ENCODE peak calls at places on chromosomes 13 and 19, in eight cellular contexts. I is HL-60, P is MCF 10A, E is fibroblast of lung, U is IMR-90, T is HFF-Myc, Q is AG09309, B is heart right ventricle. J is an unnamed sample.

GRCh38 chr13:82739881-82740280 is 1142.4 kb downstream of the SLITRK1 start:
- DNase-seq in I (no peak), P (peak), E (no peak), U (peak), T (no peak), Q (no peak), B (no peak), J (no peak)

GRCh38 chr19:47700934-47701716 is 12.1 kb upstream of the EHD2 start:
- DNase-seq in I (no peak), P (no peak), E (no peak), U (no peak), T (no peak), Q (no peak), B (no peak), J (no peak)

GRCh38 chr13:41848435-41849255 is 112.3 kb downstream of the VWA8 start:
- DNase-seq in I (no peak), P (no peak), E (peak), U (peak), T (no peak), Q (no peak), B (no peak), J (no peak)

GRCh38 chr13:93462151-93462550 is 235.5 kb downstream of the GPC6 start:
- DNase-seq in I (no peak), P (no peak), E (no peak), U (no peak), T (no peak), Q (no peak), B (no peak), J (no peak)

GRCh38 chr13:95880346-95880745 is 172.9 kb downstream of the UGGT2 start:
- DNase-seq in I (no peak), P (no peak), E (peak), U (peak), T (no peak), Q (no peak), B (no peak), J (no peak)

GRCh38 chr13:31172001-31172400 is 10.3 kb upstream of the HSPH1 start:
- DNase-seq in I (no peak), P (peak), E (peak), U (peak), T (no peak), Q (no peak), B (no peak), J (no peak)

GRCh38 chr19:50300814-50301606 is 28.2 kb downstream of the KCNC3 start:
- DNase-seq in I (no peak), P (peak), E (peak), U (peak), T (peak), Q (peak), B (no peak), J (no peak)

GRCh38 chr13:98214008-98214643 is 37.1 kb upstream of the RNF113B start:
- DNase-seq in I (no peak), P (no peak), E (peak), U (peak), T (peak), Q (no peak), B (peak), J (no peak)

GRCh38 chr13:113840541-113841354 is 23.1 kb downstream of the GAS6 start:
- DNase-seq in I (no peak), P (no peak), E (no peak), U (no peak), T (no peak), Q (no peak), B (no peak), J (no peak)

GRCh38 chr13:50244913-50245574 is 229.8 kb downstream of the KCNRG start:
- DNase-seq in I (peak), P (peak), E (peak), U (peak), T (peak), Q (peak), B (no peak), J (no peak)

GRCh38 chr13:112885242-112885781 is 83.7 kb upstream of the MCF2L start:
- DNase-seq in I (no peak), P (no peak), E (no peak), U (no peak), T (no peak), Q (no peak), B (no peak), J (no peak)

GRCh38 chr13:33612641-33613638 is 205.0 kb upstream of the RFC3 start:
- DNase-seq in I (no peak), P (no peak), E (no peak), U (no peak), T (no peak), Q (no peak), B (no peak), J (no peak)

GRCh38 chr13:76049397-76049746 is 413.2 kb downstream of the LMO7 start:
- DNase-seq in I (no peak), P (no peak), E (no peak), U (no peak), T (no peak), Q (no peak), B (no peak), J (no peak)

GRCh38 chr19:40650749-40651305 is 39.6 kb downstream of the NUMBL start:
- DNase-seq in I (no peak), P (no peak), E (peak), U (peak), T (peak), Q (peak), B (peak), J (no peak)

GRCh38 chr19:3504723-3505122 is 1.4 kb upstream of the FZR1 start:
- DNase-seq in I (no peak), P (no peak), E (no peak), U (no peak), T (no peak), Q (no peak), B (no peak), J (no peak)

GRCh38 chr19:17772172-17772571 is 20.9 kb downstream of the FCHO1 start:
- DNase-seq in I (no peak), P (peak), E (peak), U (peak), T (no peak), Q (no peak), B (no peak), J (no peak)

GRCh38 chr13:99981115-99982020 is at the start of gene ZIC2:
- DNase-seq in I (no peak), P (peak), E (peak), U (no peak), T (no peak), Q (no peak), B (no peak), J (no peak)

GRCh38 chr13:107834717-107835116 is 380.6 kb downstream of the LIG4 start:
- DNase-seq in I (no peak), P (no peak), E (peak), U (peak), T (no peak), Q (no peak), B (no peak), J (no peak)

GRCh38 chr19:9914001-9914314 is 22.4 kb downstream of the OLFM2 start:
- DNase-seq in I (no peak), P (no peak), E (no peak), U (no peak), T (no peak), Q (no peak), B (no peak), J (no peak)

GRCh38 chr19:9916719-9917118 is 19.6 kb downstream of the OLFM2 start:
- DNase-seq in I (no peak), P (no peak), E (no peak), U (no peak), T (no peak), Q (no peak), B (no peak), J (no peak)

GRCh38 chr19:9912551-9913236 is 23.6 kb downstream of the OLFM2 start:
- DNase-seq in I (no peak), P (no peak), E (no peak), U (no peak), T (no peak), Q (no peak), B (no peak), J (no peak)

GRCh38 chr19:9913237-9914000 is 22.9 kb downstream of the OLFM2 start:
- DNase-seq in I (no peak), P (no peak), E (no peak), U (no peak), T (no peak), Q (no peak), B (no peak), J (no peak)

GRCh38 chr19:9914315-9915207 is 21.8 kb downstream of the OLFM2 start:
- DNase-seq in I (peak), P (peak), E (peak), U (peak), T (peak), Q (no peak), B (peak), J (no peak)
- TF ChIP-seq CTCF in I (no peak), P (peak), E (peak), U (peak), T (peak), Q (peak), B (peak), J (peak)

GRCh38 chr19:32345261-32346207 is at the start of gene ZNF507:
- DNase-seq in I (peak), P (peak), E (peak), U (peak), T (no peak), Q (no peak), B (peak), J (no peak)
- TF ChIP-seq CTCF in I (no peak), P (no peak), E (no peak), U (peak), T (no peak), Q (no peak), B (peak), J (peak)

GRCh38 chr19:10078329-10078728 is 7.8 kb upstream of the SHFL start:
- DNase-seq in I (no peak), P (no peak), E (no peak), U (no peak), T (no peak), Q (no peak), B (no peak), J (no peak)

GRCh38 chr19:10079031-10079453 is 7.1 kb upstream of the SHFL start:
- DNase-seq in I (no peak), P (peak), E (no peak), U (no peak), T (no peak), Q (no peak), B (no peak), J (no peak)

GRCh38 chr19:10076535-10076934 is 9.6 kb upstream of the SHFL start:
- DNase-seq in I (no peak), P (no peak), E (no peak), U (no peak), T (no peak), Q (no peak), B (no peak), J (no peak)

GRCh38 chr19:10070730-10071446 is 15.2 kb upstream of the SHFL start:
- DNase-seq in I (no peak), P (no peak), E (no peak), U (no peak), T (no peak), Q (no peak), B (no peak), J (no peak)

GRCh38 chr19:10074153-10074552 is 12.0 kb upstream of the SHFL start:
- DNase-seq in I (no peak), P (peak), E (no peak), U (peak), T (no peak), Q (no peak), B (no peak), J (no peak)
- TF ChIP-seq CTCF in I (peak), P (peak), E (peak), U (peak), T (peak), Q (peak), B (no peak), J (peak)

GRCh38 chr19:55866521-55866920 is 30.2 kb downstream of the NLRP4 start:
- DNase-seq in I (no peak), P (no peak), E (no peak), U (no peak), T (no peak), Q (no peak), B (no peak), J (no peak)
- TF ChIP-seq CTCF in I (no peak), P (no peak), E (no peak), U (no peak), T (no peak), Q (no peak), B (no peak), J (no peak)

DNA sequence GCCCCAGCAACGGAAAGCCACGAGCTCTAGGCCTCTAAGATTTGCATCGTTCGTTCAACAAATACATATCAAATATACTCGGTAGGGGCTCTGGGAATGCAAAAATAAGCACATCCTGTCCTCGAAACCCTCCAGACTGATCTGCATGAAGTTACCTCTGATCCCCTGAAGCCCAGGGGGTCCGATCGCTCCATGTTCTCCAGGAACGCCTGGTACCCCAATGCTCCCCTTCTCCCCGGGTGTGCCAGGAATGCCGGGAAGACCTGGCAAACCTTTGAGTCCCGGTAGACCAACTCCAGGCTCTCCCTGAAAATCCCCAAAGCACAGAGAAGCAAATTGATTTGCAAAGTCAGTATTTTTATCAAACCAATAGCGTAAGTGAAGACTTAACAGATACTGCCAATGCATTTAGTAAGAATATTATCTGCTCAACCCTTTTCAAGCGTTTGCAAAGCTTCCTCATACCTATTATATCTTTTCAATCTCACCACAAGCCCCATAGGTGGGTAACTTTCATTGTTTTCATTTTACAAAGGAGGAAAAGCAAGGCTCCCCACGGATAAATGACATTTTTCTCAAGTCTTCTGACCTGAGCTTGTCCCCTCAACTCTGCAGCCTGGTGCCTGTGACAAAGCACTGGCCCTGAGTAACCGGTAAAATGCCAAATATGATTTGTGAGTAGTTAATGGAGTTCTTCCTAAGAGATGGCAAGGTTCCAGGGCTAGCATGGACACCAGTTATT is 127.7 kb downstream of the COL4A1 start:
- DNase-seq in I (no peak), P (no peak), E (peak), U (no peak), T (no peak), Q (no peak), B (no peak), J (no peak)
- TF ChIP-seq CTCF in I (no peak), P (no peak), E (no peak), U (no peak), T (no peak), Q (no peak), B (no peak), J (no peak)